ENCODE peak calls at places on chromosomes 12 and 14, in five cellular contexts. One of them, this sample, is unnamed.

GRCh38 chr12:6171409-6172015 is 28.7 kb upstream of the CD9 start:
- DNase-seq in fibroblast of the aortic adventitia: no peak
- DNase-seq in colonic mucosa: no peak
- DNase-seq in prostate gland: no peak
- DNase-seq in A549: no peak
- DNase-seq in this sample: peak

GRCh38 chr12:67025543-67026114 is 243.5 kb upstream of the CAND1 start:
- DNase-seq in fibroblast of the aortic adventitia: peak
- DNase-seq in colonic mucosa: peak
- DNase-seq in prostate gland: no peak
- DNase-seq in A549: peak
- DNase-seq in this sample: peak

GRCh38 chr12:128682542-128683315 is 141.0 kb downstream of the SLC15A4 start:
- DNase-seq in fibroblast of the aortic adventitia: no peak
- DNase-seq in colonic mucosa: no peak
- DNase-seq in prostate gland: no peak
- DNase-seq in A549: no peak
- DNase-seq in this sample: no peak

GRCh38 chr12:113111247-113111646 is 24.3 kb downstream of the RASAL1 start:
- DNase-seq in fibroblast of the aortic adventitia: no peak
- DNase-seq in colonic mucosa: no peak
- DNase-seq in prostate gland: no peak
- DNase-seq in A549: no peak
- DNase-seq in this sample: no peak

GRCh38 chr12:29429999-29430698 is 49.2 kb upstream of the ERGIC2 start:
- DNase-seq in fibroblast of the aortic adventitia: no peak
- DNase-seq in colonic mucosa: no peak
- DNase-seq in prostate gland: no peak
- DNase-seq in A549: no peak
- DNase-seq in this sample: no peak

GRCh38 chr12:47353508-47353907 is 273.7 kb upstream of the AMIGO2 start:
- DNase-seq in fibroblast of the aortic adventitia: no peak
- DNase-seq in colonic mucosa: no peak
- DNase-seq in prostate gland: no peak
- DNase-seq in A549: no peak
- DNase-seq in this sample: no peak

GRCh38 chr12:3132636-3133409 is 55.6 kb downstream of the TSPAN9 start:
- DNase-seq in fibroblast of the aortic adventitia: peak
- DNase-seq in colonic mucosa: no peak
- DNase-seq in prostate gland: no peak
- DNase-seq in A549: no peak
- DNase-seq in this sample: peak

GRCh38 chr14:92677087-92677668 is 71.2 kb downstream of the LGMN start:
- DNase-seq in fibroblast of the aortic adventitia: no peak
- DNase-seq in colonic mucosa: no peak
- DNase-seq in prostate gland: no peak
- DNase-seq in A549: no peak
- DNase-seq in this sample: no peak

GRCh38 chr12:45415393-45415817 is 199.5 kb downstream of the ANO6 start:
- DNase-seq in fibroblast of the aortic adventitia: peak
- DNase-seq in colonic mucosa: no peak
- DNase-seq in prostate gland: no peak
- DNase-seq in A549: peak
- DNase-seq in this sample: peak

GRCh38 chr12:57631566-57632368 is 1.2 kb downstream of the B4GALNT1 start:
- DNase-seq in fibroblast of the aortic adventitia: peak
- DNase-seq in colonic mucosa: no peak
- DNase-seq in prostate gland: peak
- DNase-seq in A549: no peak
- DNase-seq in this sample: no peak

GRCh38 chr12:46362895-46363581 is 9.5 kb downstream of the SLC38A2 start:
- DNase-seq in fibroblast of the aortic adventitia: peak
- DNase-seq in colonic mucosa: no peak
- DNase-seq in prostate gland: no peak
- DNase-seq in A549: no peak
- DNase-seq in this sample: peak

GRCh38 chr12:121982950-121983349 is 38.7 kb upstream of the BCL7A start:
- DNase-seq in fibroblast of the aortic adventitia: no peak
- DNase-seq in colonic mucosa: no peak
- DNase-seq in prostate gland: no peak
- DNase-seq in A549: no peak
- DNase-seq in this sample: no peak

GRCh38 chr14:104885031-104885972 is 20.2 kb downstream of the CEP170B start:
- DNase-seq in fibroblast of the aortic adventitia: no peak
- DNase-seq in colonic mucosa: no peak
- DNase-seq in prostate gland: no peak
- DNase-seq in A549: no peak
- DNase-seq in this sample: no peak

GRCh38 chr12:94795520-94795919 is 145.2 kb upstream of the TMCC3 start:
- DNase-seq in fibroblast of the aortic adventitia: peak
- DNase-seq in colonic mucosa: no peak
- DNase-seq in prostate gland: no peak
- DNase-seq in A549: peak
- DNase-seq in this sample: peak

GRCh38 chr14:86022031-86022629 is 492.2 kb downstream of the FLRT2 start:
- DNase-seq in fibroblast of the aortic adventitia: no peak
- DNase-seq in colonic mucosa: no peak
- DNase-seq in prostate gland: no peak
- DNase-seq in A549: no peak
- DNase-seq in this sample: peak

GRCh38 chr12:26798013-26798412 is 35.0 kb downstream of the ITPR2 start:
- DNase-seq in fibroblast of the aortic adventitia: peak
- DNase-seq in colonic mucosa: no peak
- DNase-seq in prostate gland: no peak
- DNase-seq in A549: no peak
- DNase-seq in this sample: peak

GRCh38 chr12:122999196-122999946 is 18.9 kb downstream of the ARL6IP4 start:
- DNase-seq in fibroblast of the aortic adventitia: no peak
- DNase-seq in colonic mucosa: no peak
- DNase-seq in prostate gland: no peak
- DNase-seq in A549: no peak
- DNase-seq in this sample: no peak

GRCh38 chr12:39048395-39048794 is 143.0 kb upstream of the CPNE8 start:
- DNase-seq in fibroblast of the aortic adventitia: no peak
- DNase-seq in colonic mucosa: no peak
- DNase-seq in prostate gland: no peak
- DNase-seq in A549: no peak
- DNase-seq in this sample: no peak

GRCh38 chr14:72745546-72745945 is 148.4 kb downstream of the DPF3 start:
- DNase-seq in fibroblast of the aortic adventitia: peak
- DNase-seq in colonic mucosa: peak
- DNase-seq in prostate gland: peak
- DNase-seq in A549: peak
- DNase-seq in this sample: peak

GRCh38 chr14:20093442-20093841 is 17.1 kb upstream of the OR4K17 start:
- DNase-seq in fibroblast of the aortic adventitia: no peak
- DNase-seq in colonic mucosa: no peak
- DNase-seq in prostate gland: no peak
- DNase-seq in A549: no peak
- DNase-seq in this sample: no peak

GRCh38 chr12:27185234-27186045 is 58.6 kb upstream of the STK38L start:
- DNase-seq in fibroblast of the aortic adventitia: peak
- DNase-seq in colonic mucosa: no peak
- DNase-seq in prostate gland: no peak
- DNase-seq in A549: no peak
- DNase-seq in this sample: peak

GRCh38 chr12:98561846-98562245 is 31.6 kb upstream of the SLC25A3 start:
- DNase-seq in fibroblast of the aortic adventitia: no peak
- DNase-seq in colonic mucosa: no peak
- DNase-seq in prostate gland: no peak
- DNase-seq in A549: no peak
- DNase-seq in this sample: no peak

GRCh38 chr14:94542811-94543449 is 18.3 kb upstream of the SERPINA4 start:
- DNase-seq in fibroblast of the aortic adventitia: no peak
- DNase-seq in colonic mucosa: no peak
- DNase-seq in prostate gland: no peak
- DNase-seq in A549: no peak
- DNase-seq in this sample: peak

GRCh38 chr12:11040162-11040561 is 9.0 kb upstream of the TAS2R31 start:
- DNase-seq in fibroblast of the aortic adventitia: no peak
- DNase-seq in colonic mucosa: no peak
- DNase-seq in prostate gland: no peak
- DNase-seq in A549: no peak
- DNase-seq in this sample: no peak

GRCh38 chr14:67416085-67416484 is 4.1 kb upstream of the PLEK2 start:
- DNase-seq in fibroblast of the aortic adventitia: peak
- DNase-seq in colonic mucosa: no peak
- DNase-seq in prostate gland: no peak
- DNase-seq in A549: no peak
- DNase-seq in this sample: peak

GRCh38 chr12:69070319-69071090 is 137.5 kb upstream of the CPM start:
- DNase-seq in fibroblast of the aortic adventitia: peak
- DNase-seq in colonic mucosa: peak
- DNase-seq in prostate gland: peak
- DNase-seq in A549: peak
- DNase-seq in this sample: peak

DNA sequence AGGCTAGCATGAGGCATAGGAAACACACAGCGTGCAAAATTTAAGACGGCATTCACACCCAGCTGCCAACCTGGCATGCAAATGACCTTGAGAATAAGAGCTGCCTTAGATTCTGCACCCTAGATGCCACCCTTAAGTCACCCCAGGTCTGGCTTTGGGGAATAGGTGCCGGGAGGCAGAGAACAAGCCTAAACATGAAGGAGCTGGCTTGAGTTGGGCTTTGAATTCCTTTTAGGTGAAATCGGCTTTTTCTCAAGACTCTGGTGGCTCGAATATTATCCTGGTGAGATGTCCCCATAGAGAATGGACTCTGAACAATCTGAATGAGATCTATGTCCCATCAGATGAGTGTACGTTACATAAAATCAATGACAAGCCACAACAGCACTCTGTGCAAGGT is 1090.5 kb downstream of the VRK1 start:
- DNase-seq in fibroblast of the aortic adventitia: no peak
- DNase-seq in colonic mucosa: no peak
- DNase-seq in prostate gland: no peak
- DNase-seq in A549: no peak
- DNase-seq in this sample: no peak
- H3K4me3 ChIP-seq in fibroblast of the aortic adventitia: no peak
- H3K4me3 ChIP-seq in colonic mucosa: no peak
- H3K4me3 ChIP-seq in prostate gland: no peak
- H3K4me3 ChIP-seq in A549: no peak
- H3K4me3 ChIP-seq in this sample: no peak

DNA sequence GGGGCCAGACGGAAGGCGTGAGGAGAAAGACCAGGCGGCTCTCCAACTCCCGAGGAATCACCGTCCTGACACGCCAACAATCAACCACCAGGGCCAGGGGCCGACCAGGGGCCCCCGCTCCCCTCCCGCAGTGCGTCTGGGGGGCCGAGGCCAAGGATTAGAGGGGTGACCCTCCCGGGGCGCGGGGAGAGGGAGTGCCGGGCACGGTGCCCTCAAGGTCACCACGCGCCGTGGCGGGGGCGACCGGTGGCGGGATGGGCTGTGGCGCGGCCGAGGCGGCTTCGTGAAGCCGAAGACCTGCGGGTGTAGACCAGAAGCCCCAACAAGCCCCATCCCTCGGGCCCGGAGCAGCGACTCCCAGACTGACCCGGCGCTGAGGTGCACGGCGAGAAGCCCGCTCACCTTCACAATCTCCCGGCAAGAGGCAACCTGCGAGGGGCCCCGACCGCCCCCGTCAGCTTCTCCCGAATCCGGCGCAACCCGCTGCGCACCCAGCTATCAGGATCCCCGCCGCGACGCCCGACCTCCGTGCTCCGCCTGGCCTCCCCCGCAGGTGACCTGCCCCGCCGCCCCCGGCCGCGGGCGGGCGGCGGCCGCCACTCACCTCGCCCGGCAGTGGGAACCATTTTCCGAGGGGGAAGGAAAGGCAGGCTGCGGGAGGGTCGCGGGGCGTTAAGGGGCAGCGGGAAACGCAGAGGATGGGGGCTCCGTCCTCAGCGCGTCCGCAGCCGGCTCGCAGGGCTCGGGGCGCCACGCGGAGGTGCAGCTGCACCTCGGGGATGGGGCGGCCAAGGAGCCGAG is 446 bp downstream of the ATP2B1 start:
- DNase-seq in fibroblast of the aortic adventitia: no peak
- DNase-seq in colonic mucosa: peak
- DNase-seq in prostate gland: peak
- DNase-seq in A549: peak
- DNase-seq in this sample: no peak
- TF ChIP-seq CTCF in fibroblast of the aortic adventitia: peak
- TF ChIP-seq CTCF in colonic mucosa: no peak
- TF ChIP-seq CTCF in prostate gland: peak
- TF ChIP-seq CTCF in A549: no peak
- TF ChIP-seq CTCF in this sample: no peak

GRCh38 chr14:61567838-61568571 is 127.3 kb upstream of the HIF1A start:
- DNase-seq in fibroblast of the aortic adventitia: no peak
- DNase-seq in colonic mucosa: no peak
- DNase-seq in prostate gland: no peak
- DNase-seq in A549: no peak
- DNase-seq in this sample: no peak
- H3K4me3 ChIP-seq in fibroblast of the aortic adventitia: no peak
- H3K4me3 ChIP-seq in colonic mucosa: peak
- H3K4me3 ChIP-seq in prostate gland: no peak
- H3K4me3 ChIP-seq in A549: no peak
- H3K4me3 ChIP-seq in this sample: no peak

GRCh38 chr14:100294213-100294962 is 11.9 kb downstream of the SLC25A29 start:
- DNase-seq in fibroblast of the aortic adventitia: peak
- DNase-seq in colonic mucosa: no peak
- DNase-seq in prostate gland: no peak
- DNase-seq in A549: no peak
- DNase-seq in this sample: no peak
- TF ChIP-seq CTCF in fibroblast of the aortic adventitia: no peak
- TF ChIP-seq CTCF in colonic mucosa: no peak
- TF ChIP-seq CTCF in prostate gland: no peak
- TF ChIP-seq CTCF in A549: no peak
- TF ChIP-seq CTCF in this sample: no peak

GRCh38 chr14:75543258-75543657 is 21.0 kb downstream of the BATF start:
- DNase-seq in fibroblast of the aortic adventitia: no peak
- DNase-seq in colonic mucosa: no peak
- DNase-seq in prostate gland: no peak
- DNase-seq in A549: no peak
- DNase-seq in this sample: no peak
- H3K4me3 ChIP-seq in fibroblast of the aortic adventitia: no peak
- H3K4me3 ChIP-seq in colonic mucosa: no peak
- H3K4me3 ChIP-seq in prostate gland: no peak
- H3K4me3 ChIP-seq in A549: no peak
- H3K4me3 ChIP-seq in this sample: no peak